ENCODE peak calls at places on chromosome 3, in five cellular contexts. T is heart right ventricle; C is HT1080; W is GM19239; S is stimulated activated CD8-positive, alpha-beta memory T cell treated with anti-CD3 and anti-CD28 coated beads, Interleukin-2, amount 100 ng/mL, for 48 hours. E is an unnamed sample.

GRCh38 chr3:2923390-2923789 is 186.8 kb downstream of the IL5RA start:
- DNase-seq in T (no peak), C (peak; percentile 2), W (no peak), S (no peak), E (no peak)

GRCh38 chr3:4492240-4493007 is 724 bp upstream of the ITPR1 start:
- DNase-seq in T (peak; percentile 50), C (peak; percentile 80), W (no peak), S (peak; percentile 15), E (peak; percentile 57)

GRCh38 chr3:355622-356021 is 159.1 kb downstream of the CHL1 start:
- DNase-seq in T (no peak), C (peak; percentile 39), W (no peak), S (no peak), E (no peak)

GRCh38 chr3:45644063-45644462 is 45.1 kb upstream of the SACM1L start:
- DNase-seq in T (no peak), C (peak; percentile 64), W (no peak), S (no peak), E (no peak)

GRCh38 chr3:24740367-24740766 is 245.7 kb upstream of the THRB start:
- DNase-seq in T (no peak), C (no peak), W (no peak), S (no peak), E (no peak)

GRCh38 chr3:150414273-150414672 is 6.2 kb downstream of the TSC22D2 start:
- DNase-seq in T (no peak), C (peak; percentile 71), W (no peak), S (no peak), E (no peak)

GRCh38 chr3:17645074-17645698 is 97.2 kb downstream of the TBC1D5 start:
- DNase-seq in T (no peak), C (peak; percentile 57), W (peak; percentile 3), S (no peak), E (peak; percentile 13)

GRCh38 chr3:141362736-141363135 is 5.6 kb upstream of the ZBTB38 start:
- DNase-seq in T (no peak), C (no peak), W (no peak), S (no peak), E (no peak)

GRCh38 chr3:194323785-194324735 is 27.1 kb downstream of the CPN2 start:
- DNase-seq in T (peak; percentile 86), C (no peak), W (no peak), S (no peak), E (peak; percentile 86)

GRCh38 chr3:127849368-127849767 is 27.1 kb upstream of the MGLL start:
- DNase-seq in T (no peak), C (no peak), W (no peak), S (no peak), E (no peak)

GRCh38 chr3:148615385-148615784 is 82.3 kb upstream of the AGTR1 start:
- DNase-seq in T (no peak), C (no peak), W (no peak), S (no peak), E (no peak)

GRCh38 chr3:25291524-25291923 is 136.5 kb upstream of the RARB start:
- DNase-seq in T (no peak), C (no peak), W (no peak), S (no peak), E (no peak)

GRCh38 chr3:112260563-112260962 is 33.5 kb downstream of the SLC9C1 start:
- DNase-seq in T (no peak), C (no peak), W (no peak), S (no peak), E (no peak)

GRCh38 chr3:171821061-171821460 is 10.8 kb upstream of the PLD1 start:
- DNase-seq in T (no peak), C (no peak), W (no peak), S (no peak), E (no peak)

GRCh38 chr3:71415708-71416108 is 167.8 kb downstream of the FOXP1 start:
- DNase-seq in T (no peak), C (no peak), W (no peak), S (no peak), E (no peak)

GRCh38 chr3:48609088-48610005 is at the start of gene UQCRC1:
- DNase-seq in T (peak; percentile 94), C (peak; percentile 90), W (peak; percentile 97), S (peak; percentile 87), E (peak; percentile 89)

GRCh38 chr3:108311797-108312196 is 15.4 kb downstream of the HHLA2 start:
- DNase-seq in T (no peak), C (peak; percentile 40), W (no peak), S (no peak), E (no peak)

GRCh38 chr3:158050461-158050860 is 55.8 kb downstream of the SHOX2 start:
- DNase-seq in T (no peak), C (peak; percentile 61), W (no peak), S (no peak), E (no peak)

GRCh38 chr3:129554356-129555120 is 11.6 kb downstream of the H1-8 start:
- DNase-seq in T (no peak), C (no peak), W (no peak), S (no peak), E (peak; percentile 21)

GRCh38 chr3:56783644-56784451 is 17.9 kb downstream of the ARHGEF3 start:
- DNase-seq in T (no peak), C (peak; percentile 66), W (peak; percentile 55), S (peak; percentile 37), E (no peak)

GRCh38 chr3:167855306-167855705 is 119.8 kb downstream of the SERPINI1 start:
- DNase-seq in T (no peak), C (no peak), W (no peak), S (no peak), E (no peak)

GRCh38 chr3:182252802-182253201 is 540.5 kb upstream of the ATP11B start:
- DNase-seq in T (no peak), C (no peak), W (no peak), S (no peak), E (no peak)

GRCh38 chr3:88142094-88142624 is 7.6 kb upstream of the C3orf38 start:
- DNase-seq in T (no peak), C (no peak), W (no peak), S (no peak), E (no peak)